ENCODE peak calls at places on chromosomes 4 and X, in ten cellular contexts. S is activated naive CD4-positive, alpha-beta T cell treated with anti-CD3 and anti-CD28 coated beads, Interleukin-2, amount 50 U/mL, for 72 hours; E is activated B cell treated with CpG ODN at 0.5 μM for 24 hours; B is stimulated activated naive CD8-positive, alpha-beta T cell treated with anti-CD3 and anti-CD28 coated beads, Interleukin-15, amount 100 ng/mL, for 72 hours; M is sciatic nerve; L is natural killer cell; N is naive thymus-derived CD8-positive, alpha-beta T cell; Q is K562; F is CD4-positive, alpha-beta T cell; V is effector memory CD8-positive, alpha-beta T cell. C is an unnamed sample.

GRCh38 chr4:155473420-155474095 is 96.8 kb upstream of the MAP9 start:
- ATAC-seq in S (no peak), E (no peak), B (no peak), M (no peak), L (no peak), N (no peak), Q (no peak), F (no peak), V (no peak), C (no peak)

GRCh38 chrX:10006770-10007169 is 39.6 kb downstream of the CLDN34 start:
- ATAC-seq in S (no peak), E (no peak), B (no peak), M (no peak), L (no peak), N (no peak), Q (no peak), F (no peak), V (no peak), C (no peak)

GRCh38 chrX:130086414-130087207 is 23.7 kb downstream of the ELF4 start:
- ATAC-seq in S (peak; percentile 66), E (peak; percentile 38), B (peak; percentile 72), M (no peak), L (peak; percentile 67), N (peak; percentile 76), Q (no peak), F (peak; percentile 73), V (peak; percentile 69), C (no peak)

GRCh38 chr4:140754918-140755810 is 1.0 kb downstream of the TBC1D9 start:
- ATAC-seq in S (no peak), E (peak; percentile 67), B (no peak), M (no peak), L (no peak), N (no peak), Q (no peak), F (no peak), V (no peak), C (no peak)

GRCh38 chrX:49664824-49665223 is 31.0 kb downstream of the PAGE1 start:
- ATAC-seq in S (no peak), E (no peak), B (no peak), M (no peak), L (no peak), N (no peak), Q (no peak), F (no peak), V (no peak), C (no peak)

GRCh38 chrX:46710425-46710824 is 48.5 kb downstream of the SLC9A7 start:
- ATAC-seq in S (peak; percentile 70), E (no peak), B (peak; percentile 36), M (no peak), L (no peak), N (no peak), Q (no peak), F (no peak), V (no peak), C (no peak)

GRCh38 chr4:165709526-165709925 is 163.5 kb upstream of the TLL1 start:
- ATAC-seq in S (no peak), E (no peak), B (no peak), M (peak; percentile 60), L (no peak), N (no peak), Q (no peak), F (no peak), V (no peak), C (peak; percentile 34)

GRCh38 chr4:78268607-78269006 is 211.5 kb downstream of the FRAS1 start:
- ATAC-seq in S (no peak), E (no peak), B (no peak), M (no peak), L (no peak), N (no peak), Q (no peak), F (no peak), V (no peak), C (no peak)

GRCh38 chr4:15542795-15543194 is 73.1 kb downstream of the CC2D2A start:
- ATAC-seq in S (no peak), E (no peak), B (no peak), M (no peak), L (no peak), N (no peak), Q (no peak), F (no peak), V (no peak), C (no peak)

GRCh38 chrX:17187301-17187836 is 187.6 kb upstream of the NHS start:
- ATAC-seq in S (no peak), E (no peak), B (no peak), M (peak; percentile 30), L (no peak), N (no peak), Q (no peak), F (no peak), V (no peak), C (peak; percentile 31)

GRCh38 chrX:53357799-53358530 is 64.5 kb downstream of the SMC1A start:
- ATAC-seq in S (no peak), E (no peak), B (no peak), M (no peak), L (no peak), N (no peak), Q (no peak), F (no peak), V (no peak), C (no peak)

GRCh38 chrX:49177338-49177833 is 5.7 kb downstream of the PLP2 start:
- ATAC-seq in S (peak; percentile 25), E (no peak), B (peak; percentile 70), M (peak; percentile 39), L (peak; percentile 65), N (peak; percentile 65), Q (peak; percentile 67), F (peak; percentile 67), V (peak; percentile 64), C (peak; percentile 6)

GRCh38 chrX:47204970-47205369 is 11.3 kb downstream of the UBA1 start:
- ATAC-seq in S (no peak), E (no peak), B (no peak), M (no peak), L (no peak), N (no peak), Q (peak; percentile 78), F (no peak), V (no peak), C (no peak)

GRCh38 chrX:117570160-117570559 is 546.5 kb downstream of the KLHL13 start:
- ATAC-seq in S (no peak), E (no peak), B (no peak), M (no peak), L (no peak), N (no peak), Q (no peak), F (no peak), V (no peak), C (no peak)

GRCh38 chr4:169244210-169244609 is 26.5 kb downstream of the SH3RF1 start:
- ATAC-seq in S (no peak), E (no peak), B (no peak), M (no peak), L (no peak), N (no peak), Q (no peak), F (no peak), V (no peak), C (no peak)

GRCh38 chr4:11769425-11769824 is 340.7 kb upstream of the HS3ST1 start:
- ATAC-seq in S (no peak), E (no peak), B (no peak), M (peak; percentile 38), L (no peak), N (no peak), Q (no peak), F (no peak), V (no peak), C (peak; percentile 46)

GRCh38 chr4:1869530-1870327 is 1.5 kb upstream of the NSD2 start:
- ATAC-seq in S (peak; percentile 1), E (peak; percentile 1), B (peak; percentile 4), M (no peak), L (peak; percentile 1), N (no peak), Q (peak; percentile 18), F (no peak), V (peak; percentile 0), C (no peak)

GRCh38 chrX:154735695-154736393 is 15.0 kb downstream of the GAB3 start:
- ATAC-seq in S (no peak), E (no peak), B (no peak), M (peak; percentile 56), L (no peak), N (no peak), Q (no peak), F (no peak), V (no peak), C (peak; percentile 78)

GRCh38 chr4:152277333-152277732 is 258.6 kb downstream of the FBXW7 start:
- ATAC-seq in S (no peak), E (no peak), B (no peak), M (no peak), L (no peak), N (no peak), Q (no peak), F (no peak), V (no peak), C (no peak)

GRCh38 chr4:23920716-23921446 is 31.0 kb upstream of the PPARGC1A start:
- ATAC-seq in S (no peak), E (no peak), B (no peak), M (no peak), L (no peak), N (no peak), Q (no peak), F (no peak), V (no peak), C (no peak)

GRCh38 chrX:39507617-39508299 is 590.0 kb downstream of the BCOR start:
- ATAC-seq in S (no peak), E (no peak), B (peak; percentile 42), M (no peak), L (no peak), N (no peak), Q (no peak), F (no peak), V (no peak), C (no peak)

GRCh38 chr4:152735302-152735917 is 44.1 kb downstream of the TIGD4 start:
- ATAC-seq in S (no peak), E (no peak), B (no peak), M (no peak), L (peak; percentile 45), N (no peak), Q (peak; percentile 67), F (no peak), V (peak; percentile 56), C (no peak)

GRCh38 chrX:10833299-10834169 is 213.1 kb upstream of the MID1 start:
- ATAC-seq in S (no peak), E (no peak), B (no peak), M (peak; percentile 87), L (no peak), N (no peak), Q (peak; percentile 90), F (no peak), V (no peak), C (peak; percentile 53)

GRCh38 chr4:106892786-106893185 is 143.3 kb downstream of the DKK2 start:
- ATAC-seq in S (no peak), E (no peak), B (no peak), M (no peak), L (no peak), N (no peak), Q (no peak), F (no peak), V (no peak), C (no peak)

GRCh38 chrX:68945603-68946228 is 116.9 kb downstream of the EFNB1 start:
- ATAC-seq in S (no peak), E (no peak), B (no peak), M (no peak), L (no peak), N (no peak), Q (peak; percentile 86), F (no peak), V (no peak), C (no peak)

GRCh38 chr4:47577779-47578553 is 92.9 kb downstream of the ATP10D start:
- ATAC-seq in S (no peak), E (no peak), B (no peak), M (peak; percentile 89), L (no peak), N (no peak), Q (no peak), F (no peak), V (no peak), C (peak; percentile 90)

GRCh38 chr4:114132830-114133229 is 153.4 kb upstream of the ARSJ start:
- ATAC-seq in S (no peak), E (no peak), B (peak; percentile 70), M (no peak), L (peak; percentile 46), N (peak; percentile 43), Q (no peak), F (peak; percentile 51), V (no peak), C (no peak)

C was measured in gastroesophageal sphincter.